ENCODE peak calls at places on chromosomes 11 and 22, in eight cellular contexts. U is psoas muscle, V is dermis blood vessel endothelial cell, B is NCI-H2029 treated with DMSO at 0.1 percent for 48 hours, G is posterior cingulate gyrus, N is NCI-H187, E is lower leg skin, P is transverse colon. C is an unnamed sample.

GRCh38 chr22:48649031-48649430 is 1178.6 kb downstream of the BRD1 start:
- DNase-seq in U (peak), V (no peak), B (no peak), G (no peak), N (no peak), E (no peak), P (no peak), C (no peak)

GRCh38 chr11:134911514-134912180 is 499.6 kb upstream of the B3GAT1 start:
- DNase-seq in U (no peak), V (no peak), B (peak), G (no peak), N (no peak), E (peak), P (peak), C (no peak)

GRCh38 chr11:112523477-112523876 is 262.8 kb upstream of the PLET1 start:
- DNase-seq in U (no peak), V (no peak), B (no peak), G (peak), N (no peak), E (no peak), P (no peak), C (no peak)

GRCh38 chr22:47443836-47444745 is 681.6 kb downstream of the TBC1D22A start:
- DNase-seq in U (no peak), V (no peak), B (no peak), G (no peak), N (no peak), E (peak), P (no peak), C (no peak)

GRCh38 chr11:126919147-126919823 is 81.3 kb downstream of the KIRREL3 start:
- DNase-seq in U (no peak), V (no peak), B (no peak), G (no peak), N (no peak), E (no peak), P (no peak), C (no peak)

GRCh38 chr11:72814831-72815618 is 814 bp downstream of the ATG16L2 start:
- DNase-seq in U (no peak), V (peak), B (peak), G (no peak), N (peak), E (peak), P (peak), C (peak)

GRCh38 chr11:12185914-12186313 is 75.5 kb downstream of the MICAL2 start:
- DNase-seq in U (no peak), V (peak), B (peak), G (no peak), N (peak), E (peak), P (no peak), C (no peak)

GRCh38 chr11:96218013-96218412 is 125.0 kb downstream of the MAML2 start:
- DNase-seq in U (no peak), V (no peak), B (no peak), G (no peak), N (no peak), E (no peak), P (no peak), C (no peak)

GRCh38 chr11:108748971-108749370 is 84.1 kb downstream of the DDX10 start:
- DNase-seq in U (no peak), V (no peak), B (no peak), G (no peak), N (no peak), E (no peak), P (no peak), C (no peak)

GRCh38 chr11:16863382-16863781 is 124.9 kb downstream of the C11orf58 start:
- DNase-seq in U (no peak), V (no peak), B (no peak), G (no peak), N (no peak), E (no peak), P (no peak), C (no peak)

C was measured in T-cell.